ENCODE peak calls at places on chromosomes 2 and 18, in five cellular contexts. U is HAP-1, I is neural progenitor cell, S is H9, Z is PC-3. W is an unnamed sample. For H3K9me3, the result is how much of the 10 kb centered on the place peaks cover.

GRCh38 chr2:227703280-227703732 is 14.5 kb downstream of the SLC19A3 start:
- DNase-seq in U (no peak), I (no peak), S (no peak), Z (peak), W (no peak)

GRCh38 chr2:223508372-223508771 is 93.8 kb downstream of the SCG2 start:
- DNase-seq in U (no peak), I (no peak), S (no peak), Z (no peak), W (no peak)

GRCh38 chr2:241379481-241380480 is 23.7 kb downstream of the FARP2 start:
- DNase-seq in U (no peak), I (no peak), S (no peak), Z (no peak), W (no peak)

GRCh38 chr2:118986733-118987132 is 44.7 kb downstream of the MARCO start:
- DNase-seq in U (no peak), I (no peak), S (no peak), Z (no peak), W (no peak)

GRCh38 chr2:660029-660428 is 17.2 kb downstream of the TMEM18 start:
- DNase-seq in U (no peak), I (no peak), S (no peak), Z (no peak), W (no peak)

GRCh38 chr18:13629841-13630747 is 96.3 kb downstream of the FAM210A start:
- DNase-seq in U (peak), I (peak), S (peak), Z (peak), W (no peak)

GRCh38 chr18:55912071-55912470 is 324.1 kb upstream of the TCF4 start:
- DNase-seq in U (no peak), I (no peak), S (no peak), Z (no peak), W (peak)

GRCh38 chr18:49459404-49460171 is 857 bp downstream of the DYM start:
- DNase-seq in U (peak), I (peak), S (no peak), Z (peak), W (no peak)

GRCh38 chr2:43420310-43420903 is 175.4 kb downstream of the THADA start:
- DNase-seq in U (no peak), I (no peak), S (no peak), Z (no peak), W (no peak)

GRCh38 chr18:23924813-23925212 is 89.7 kb upstream of the TTC39C start:
- DNase-seq in U (no peak), I (no peak), S (no peak), Z (peak), W (no peak)

GRCh38 chr18:56475250-56475649 is 163.1 kb downstream of the TXNL1 start:
- DNase-seq in U (no peak), I (no peak), S (no peak), Z (peak), W (no peak)

GRCh38 chr2:40434638-40435296 is 17.1 kb downstream of the SLC8A1 start:
- DNase-seq in U (no peak), I (no peak), S (no peak), Z (peak), W (no peak)

GRCh38 chr2:363823-364470 is 76.1 kb upstream of the ALKAL2 start:
- DNase-seq in U (no peak), I (no peak), S (no peak), Z (no peak), W (no peak)

GRCh38 chr2:112542123-112542973 is at the start of gene POLR1B:
- DNase-seq in U (peak), I (peak), S (peak), Z (peak), W (no peak)

GRCh38 chr18:51100371-51101000 is 70.5 kb downstream of the SMAD4 start:
- DNase-seq in U (no peak), I (no peak), S (peak), Z (no peak), W (no peak)

GRCh38 chr2:44975571-44976450 is 33.4 kb downstream of the SIX2 start:
- DNase-seq in U (no peak), I (peak), S (peak), Z (no peak), W (no peak)

GRCh38 chr2:204335642-204336041 is 209.6 kb upstream of the PARD3B start:
- DNase-seq in U (no peak), I (no peak), S (no peak), Z (no peak), W (no peak)

GRCh38 chr2:46487667-46488333 is 8.4 kb downstream of the TMEM247 start:
- DNase-seq in U (no peak), I (no peak), S (peak), Z (peak), W (no peak)

GRCh38 chr2:149320362-149320761 is 10.0 kb upstream of the LYPD6 start:
- DNase-seq in U (no peak), I (no peak), S (no peak), Z (no peak), W (no peak)

GRCh38 chr2:43819489-43820163 is 19.0 kb downstream of the ABCG5 start:
- DNase-seq in U (no peak), I (no peak), S (no peak), Z (no peak), W (no peak)

GRCh38 chr2:175012516-175012915 is 7.3 kb upstream of the CHN1 start:
- DNase-seq in U (no peak), I (no peak), S (no peak), Z (no peak), W (no peak)

GRCh38 chr18:41938445-41938844 is 16.6 kb upstream of the PIK3C3 start:
- DNase-seq in U (no peak), I (no peak), S (no peak), Z (peak), W (peak)

GRCh38 chr18:23115683-23116096 is 19.6 kb upstream of the CABLES1 start:
- DNase-seq in U (no peak), I (no peak), S (no peak), Z (peak), W (no peak)

GRCh38 chr2:8594731-8595427 is 87.0 kb upstream of the ID2 start:
- DNase-seq in U (no peak), I (no peak), S (no peak), Z (no peak), W (no peak)

GRCh38 chr2:24454258-24454657 is 36.8 kb upstream of the NCOA1 start:
- DNase-seq in U (no peak), I (peak), S (no peak), Z (no peak), W (no peak)

GRCh38 chr2:169080250-169081035 is 11.1 kb downstream of the DHRS9 start:
- DNase-seq in U (no peak), I (no peak), S (no peak), Z (peak), W (no peak)

GRCh38 chr2:76268928-76269327 is 558.2 kb upstream of the GCFC2 start:
- DNase-seq in U (peak), I (no peak), S (no peak), Z (peak), W (no peak)

GRCh38 chr2:239779592-239779983 is 245.6 kb downstream of the NDUFA10 start:
- DNase-seq in U (no peak), I (no peak), S (peak), Z (no peak), W (no peak)

GRCh38 chr18:50629148-50629631 is 69.3 kb downstream of the MAPK4 start:
- DNase-seq in U (no peak), I (no peak), S (no peak), Z (peak), W (peak)

GRCh38 chr18:59950215-59950944 is 50.6 kb downstream of the PMAIP1 start:
- DNase-seq in U (no peak), I (no peak), S (no peak), Z (peak), W (no peak)

GRCh38 chr2:205889073-205889472 is 196.9 kb downstream of the INO80D start:
- DNase-seq in U (no peak), I (no peak), S (no peak), Z (peak), W (no peak)

GRCh38 chr18:63320690-63321265 is 1.2 kb upstream of the BCL2 start:
- DNase-seq in U (peak), I (peak), S (peak), Z (peak), W (no peak)

GRCh38 chr2:172011814-172012580 is 12.2 kb downstream of the METAP1D start:
- DNase-seq in U (no peak), I (no peak), S (no peak), Z (no peak), W (no peak)

GRCh38 chr2:101912545-101912944 is 79.2 kb upstream of the IL1R2 start:
- DNase-seq in U (no peak), I (no peak), S (no peak), Z (no peak), W (no peak)
- H3K9me3 ChIP-seq in U (under half), I (under half), S (under half), Z (under half), W (under half)

GRCh38 chr18:35827275-35827929 is 145.1 kb upstream of the RMP24 start:
- DNase-seq in U (peak), I (no peak), S (peak), Z (peak), W (no peak)

GRCh38 chr18:35826477-35826876 is 146.0 kb upstream of the RMP24 start:
- DNase-seq in U (no peak), I (no peak), S (no peak), Z (no peak), W (no peak)

GRCh38 chr18:35828591-35828990 is 143.9 kb upstream of the RMP24 start:
- DNase-seq in U (no peak), I (no peak), S (no peak), Z (no peak), W (no peak)
- H3K9me3 ChIP-seq in U (under half), I (under half), S (under half), Z (under half), W (under half)

DNA sequence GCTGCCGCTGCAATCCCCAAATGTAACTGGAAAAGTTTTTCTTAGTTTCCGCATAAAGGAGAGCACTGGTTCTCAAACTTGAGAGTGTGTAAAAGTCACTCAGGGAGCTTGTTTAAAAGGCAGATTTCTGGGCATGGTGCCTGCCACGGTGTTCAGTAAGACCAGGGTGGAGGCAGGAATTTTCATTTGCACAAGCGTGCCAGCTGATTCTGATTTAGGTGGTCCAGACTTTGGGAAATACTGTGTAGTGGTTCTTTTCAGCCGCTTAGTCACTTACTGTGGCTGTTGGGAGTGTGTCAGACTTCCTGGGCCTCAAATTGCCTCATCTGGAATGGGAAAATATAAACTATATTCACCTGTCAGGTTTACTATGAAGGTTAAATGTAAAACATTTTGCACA is 788 bp downstream of the ARMC9 start:
- DNase-seq in U (no peak), I (no peak), S (no peak), Z (peak), W (no peak)
- H3K9me3 ChIP-seq in U (under half), I (under half), S (under half), Z (under half), W (under half)

GRCh38 chr2:148258124-148258523 is 237.2 kb downstream of the MBD5 start:
- DNase-seq in U (no peak), I (no peak), S (no peak), Z (no peak), W (no peak)
- H3K9me3 ChIP-seq in U (under half), I (under half), S (under half), Z (under half), W (under half)

GRCh38 chr2:99666256-99666655 is 176.4 kb upstream of the REV1 start:
- DNase-seq in U (no peak), I (no peak), S (no peak), Z (no peak), W (no peak)
- H3K9me3 ChIP-seq in U (under half), I (under half), S (under half), Z (under half), W (under half)

GRCh38 chr2:229054311-229054710 is 216.8 kb downstream of the PID1 start:
- DNase-seq in U (no peak), I (no peak), S (no peak), Z (no peak), W (no peak)

GRCh38 chr2:229060147-229060546 is 210.9 kb downstream of the PID1 start:
- DNase-seq in U (no peak), I (no peak), S (no peak), Z (no peak), W (no peak)

GRCh38 chr2:229057997-229058553 is 213.0 kb downstream of the PID1 start:
- DNase-seq in U (no peak), I (no peak), S (no peak), Z (no peak), W (no peak)

DNA sequence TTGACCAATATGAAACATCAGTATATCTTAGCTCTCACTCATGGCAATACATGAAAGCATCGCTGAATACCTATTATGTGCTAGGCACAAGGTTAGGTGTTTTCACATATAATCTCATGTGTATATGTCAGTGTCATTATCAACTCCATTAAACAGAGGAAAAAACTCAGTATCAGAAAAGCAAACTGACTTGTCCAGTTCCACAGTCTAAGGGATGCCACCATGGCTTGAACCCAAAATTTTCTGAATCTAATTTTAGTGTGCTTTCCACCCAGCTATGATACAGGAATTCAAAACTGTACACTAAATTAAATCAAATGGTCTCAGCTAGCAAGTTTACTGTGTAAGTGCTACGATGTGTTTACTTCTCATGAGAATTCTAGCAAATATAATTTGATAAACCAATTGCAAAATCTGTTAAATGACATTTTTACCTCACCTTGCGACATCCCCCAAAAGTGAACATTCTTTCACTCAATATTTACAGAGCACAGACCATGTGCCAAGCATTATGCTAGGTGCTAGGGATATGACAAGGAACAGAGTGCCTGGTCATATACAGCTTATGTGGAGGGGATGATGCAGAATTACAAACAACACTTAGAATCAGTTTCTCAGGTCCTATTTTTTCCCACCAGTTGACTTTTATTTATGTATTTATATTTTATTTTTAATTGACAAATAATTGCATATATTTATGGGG is 211.6 kb downstream of the PID1 start:
- DNase-seq in U (no peak), I (no peak), S (no peak), Z (no peak), W (no peak)
- H3K9me3 ChIP-seq in U (under half), I (under half), S (under half), Z (under half), W (under half)

GRCh38 chr2:6290212-6290611 is 575.5 kb downstream of the CMPK2 start:
- DNase-seq in U (no peak), I (no peak), S (no peak), Z (no peak), W (no peak)
- H3K9me3 ChIP-seq in U (under half), I (under half), S (under half), Z (under half), W (under half)

DNA sequence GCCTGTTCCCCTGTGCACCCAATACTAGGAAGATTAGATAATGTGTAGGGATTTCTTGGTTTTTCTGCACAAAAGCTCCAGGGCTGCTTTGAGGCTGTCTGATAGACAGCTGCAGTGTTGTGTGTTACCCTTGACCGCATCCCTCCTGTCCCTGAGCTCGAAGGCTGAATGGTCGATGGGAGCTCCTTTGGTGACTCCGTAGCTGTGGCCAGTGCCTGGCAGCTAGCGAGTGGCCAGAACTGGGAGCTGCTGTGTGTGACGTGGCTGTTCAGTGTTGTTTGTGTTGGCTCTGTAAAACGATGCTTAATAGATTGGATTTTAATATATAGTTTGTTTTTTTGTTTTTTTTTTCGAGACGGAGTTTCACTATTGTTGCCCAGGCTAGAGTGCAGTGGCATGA is 170.0 kb downstream of the AGAP1 start:
- DNase-seq in U (no peak), I (no peak), S (no peak), Z (no peak), W (no peak)
- H3K9me3 ChIP-seq in U (under half), I (under half), S (under half), Z (under half), W (under half)

W was measured in SK-N-MC.